ENCODE peak calls at places on chromosomes 5 and 9, in five cellular contexts. D is fibroblast of lung; N is A549; W is iPS DF 6.9; P is naive thymus-derived CD4-positive, alpha-beta T cell. L is an unnamed sample. For H3K9me3, the result is how much of the 10 kb centered on the place peaks cover.

GRCh38 chr5:8749556-8749955 is 796.3 kb downstream of the SEMA5A start:
- DNase-seq in D (no peak), N (no peak), W (no peak), P (no peak), L (no peak)

GRCh38 chr9:104868687-104869404 is 59.1 kb downstream of the ABCA1 start:
- DNase-seq in D (peak), N (peak), W (no peak), P (no peak), L (no peak)

GRCh38 chr5:13566903-13567339 is 377.6 kb downstream of the DNAH5 start:
- DNase-seq in D (peak), N (peak), W (no peak), P (no peak), L (no peak)

GRCh38 chr5:52783226-52783959 is 4.3 kb upstream of the ITGA1 start:
- DNase-seq in D (peak), N (no peak), W (no peak), P (no peak), L (no peak)

GRCh38 chr5:16411235-16411634 is 54.4 kb downstream of the ZNF622 start:
- DNase-seq in D (peak), N (no peak), W (no peak), P (no peak), L (no peak)

GRCh38 chr9:112012026-112012902 is 115.7 kb downstream of the UGCG start:
- DNase-seq in D (peak), N (peak), W (no peak), P (no peak), L (no peak)

GRCh38 chr9:135282001-135282731 is 194.7 kb downstream of the OLFM1 start:
- DNase-seq in D (peak), N (peak), W (no peak), P (no peak), L (no peak)

GRCh38 chr9:126839301-126839700 is 21.1 kb upstream of the ZBTB34 start:
- DNase-seq in D (no peak), N (no peak), W (no peak), P (no peak), L (no peak)

GRCh38 chr9:13278368-13279246 is 885 bp downstream of the MPDZ start:
- DNase-seq in D (peak), N (peak), W (no peak), P (no peak), L (no peak)

GRCh38 chr9:133855802-133856592 is 117.8 kb upstream of the SARDH start:
- DNase-seq in D (peak), N (no peak), W (no peak), P (no peak), L (no peak)

GRCh38 chr5:389197-389821 is 53.7 kb upstream of the EXOC3 start:
- DNase-seq in D (no peak), N (no peak), W (no peak), P (no peak), L (no peak)

GRCh38 chr9:72255546-72255925 is 106.3 kb downstream of the GDA start:
- DNase-seq in D (no peak), N (no peak), W (no peak), P (no peak), L (no peak)

GRCh38 chr9:23686896-23687295 is 139.1 kb downstream of the ELAVL2 start:
- DNase-seq in D (peak), N (no peak), W (no peak), P (no peak), L (no peak)

GRCh38 chr5:41695920-41696582 is 174.2 kb downstream of the OXCT1 start:
- DNase-seq in D (no peak), N (no peak), W (no peak), P (no peak), L (no peak)

GRCh38 chr9:112104401-112104800 is 70.7 kb downstream of the SUSD1 start:
- DNase-seq in D (no peak), N (no peak), W (no peak), P (no peak), L (no peak)

GRCh38 chr9:121783523-121784507 is 132.4 kb downstream of the DAB2IP start:
- DNase-seq in D (no peak), N (no peak), W (no peak), P (peak), L (no peak)

GRCh38 chr5:74099538-74099937 is 473.5 kb downstream of the ARHGEF28 start:
- DNase-seq in D (no peak), N (no peak), W (no peak), P (no peak), L (no peak)

GRCh38 chr9:29129763-29130162 is 1556.5 kb upstream of the C9orf72 start:
- DNase-seq in D (no peak), N (no peak), W (peak), P (no peak), L (no peak)

GRCh38 chr9:29126783-29127182 is 1553.5 kb upstream of the C9orf72 start:
- DNase-seq in D (no peak), N (no peak), W (no peak), P (no peak), L (no peak)
- H3K9me3 ChIP-seq in D (under half), N (under half), W (under half), P (under half), L (under half)

DNA sequence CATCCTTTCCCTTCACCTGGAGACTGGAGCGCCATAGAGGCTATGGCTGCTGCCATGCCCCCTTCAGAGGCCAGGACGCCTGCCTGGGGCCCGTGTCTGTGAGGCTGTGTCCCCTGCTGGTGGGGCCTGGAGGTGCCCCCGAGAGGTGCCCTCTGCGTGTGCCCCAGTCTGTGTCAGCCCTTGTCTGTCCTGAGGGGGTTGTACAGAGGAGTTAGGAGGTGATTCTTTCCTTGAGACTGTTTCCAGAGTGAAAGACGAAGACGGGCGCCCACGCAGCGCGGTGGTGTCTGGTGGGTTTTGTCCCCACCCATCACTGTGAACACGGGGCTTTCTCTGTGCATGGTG is 24.6 kb downstream of the TRAF2 start:
- DNase-seq in D (no peak), N (peak), W (no peak), P (no peak), L (no peak)
- H3K9me3 ChIP-seq in D (under half), N (under half), W (under half), P (under half), L (under half)

DNA sequence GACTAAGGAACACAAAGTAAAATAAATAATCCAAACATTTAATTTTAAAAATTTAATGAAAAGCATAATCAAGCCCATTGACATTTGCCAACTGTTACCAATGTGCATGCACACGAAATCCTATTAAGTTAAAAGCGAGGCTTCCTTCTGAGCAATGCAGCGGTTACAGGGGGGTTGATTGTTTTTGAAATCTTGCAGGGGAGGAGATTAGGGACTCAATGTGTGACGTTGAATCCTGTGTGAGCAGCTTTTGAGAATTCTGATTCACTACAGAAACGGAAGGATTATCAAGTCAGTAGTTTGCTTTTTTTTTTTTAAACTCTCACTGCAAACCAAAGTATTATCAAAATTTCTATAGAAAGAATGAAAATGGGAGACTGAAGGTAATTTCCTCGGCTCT is 109.5 kb downstream of the PRKACG start:
- DNase-seq in D (no peak), N (no peak), W (no peak), P (no peak), L (no peak)
- H3K9me3 ChIP-seq in D (under half), N (under half), W (under half), P (under half), L (under half)

GRCh38 chr5:72145351-72145750 is 38.1 kb downstream of the MAP1B start:
- DNase-seq in D (no peak), N (no peak), W (no peak), P (no peak), L (no peak)
- H3K9me3 ChIP-seq in D (under half), N (under half), W (under half), P (under half), L (under half)

GRCh38 chr5:140753561-140753960 is 32.4 kb upstream of the PCDHA1 start:
- DNase-seq in D (no peak), N (no peak), W (no peak), P (no peak), L (no peak)
- H3K9me3 ChIP-seq in D (under half), N (under half), W (under half), P (under half), L (under half)

DNA sequence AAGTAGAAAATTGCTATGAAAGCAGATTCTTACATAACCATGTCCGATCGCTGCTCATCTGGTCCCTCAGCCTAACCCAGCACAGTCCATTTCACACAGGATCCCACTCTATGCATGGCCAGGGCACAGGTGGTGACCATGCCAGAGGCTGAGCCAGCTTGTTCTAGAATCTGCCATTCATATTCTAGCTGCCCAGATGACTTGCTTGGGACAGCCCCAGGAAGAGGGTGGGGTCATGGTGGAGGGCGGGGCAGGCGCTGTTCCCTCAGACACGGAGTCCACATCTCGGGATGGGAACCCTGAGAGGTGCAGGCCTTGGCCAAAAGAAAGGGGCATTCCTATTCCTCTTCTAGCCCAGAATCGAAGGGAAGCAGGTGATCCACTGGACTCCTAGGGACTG is 275.2 kb upstream of the IRX2 start:
- DNase-seq in D (no peak), N (no peak), W (no peak), P (no peak), L (no peak)
- H3K9me3 ChIP-seq in D (under half), N (under half), W (under half), P (under half), L (under half)

L was measured in T-helper 17 cell.